ENCODE peak calls at places on chromosomes 3 and 15, in four cellular contexts. T is NCI-H748 treated with DMSO at 0.1 percent for 48 hours, L is EL, D is IMR-90. K is an unnamed sample.

GRCh38 chr15:67109141-67110034 is 44.0 kb downstream of the SMAD3 start:
- DNase-seq in L (peak; percentile 98), T (no peak), D (peak; percentile 99), K (peak; percentile 65)

GRCh38 chr15:101376615-101377395 is 81.8 kb upstream of the SNRPA1 start:
- DNase-seq in D (no peak), T (no peak), L (no peak), K (no peak)

GRCh38 chr3:188211476-188211875 is 57.5 kb downstream of the LPP start:
- DNase-seq in L (no peak), D (peak; percentile 31), T (no peak), K (no peak)

GRCh38 chr3:64354956-64355355 is 129.7 kb upstream of the PRICKLE2 start:
- DNase-seq in T (no peak), D (no peak), L (no peak), K (no peak)

GRCh38 chr3:155271343-155271613 is 22.2 kb downstream of the STRIT1 start:
- DNase-seq in L (no peak), D (no peak), T (no peak), K (no peak)

GRCh38 chr3:117059054-117059989 is 349.7 kb downstream of the TUSC7 start:
- DNase-seq in L (peak; percentile 21), T (peak; percentile 44), D (peak; percentile 46), K (no peak)

GRCh38 chr15:45729146-45729545 is 94.3 kb downstream of the SQOR start:
- DNase-seq in L (peak; percentile 25), D (peak; percentile 6), T (no peak), K (no peak)

GRCh38 chr15:30984542-30984941 is 6.9 kb downstream of the MTMR10 start:
- DNase-seq in L (no peak), D (no peak), T (peak; percentile 3), K (no peak)

GRCh38 chr3:44210967-44211366 is 30.7 kb upstream of the TOPAZ1 start:
- DNase-seq in T (no peak), L (no peak), D (no peak), K (no peak)

GRCh38 chr3:128421966-128422365 is 44.7 kb downstream of the DNAJB8 start:
- DNase-seq in D (no peak), L (no peak), T (no peak), K (no peak)

GRCh38 chr15:37931868-37932267 is 2.6 kb upstream of the TMCO5A start:
- DNase-seq in D (peak; percentile 80), L (peak; percentile 75), T (no peak), K (no peak)

GRCh38 chr3:171230857-171231256 is 204.3 kb upstream of the SLC2A2 start:
- DNase-seq in D (no peak), L (no peak), T (no peak), K (no peak)

GRCh38 chr15:90838066-90838465 is 30.3 kb upstream of the FURIN start:
- DNase-seq in D (no peak), T (no peak), L (no peak), K (peak; percentile 33)

GRCh38 chr3:193971268-193971751 is 164.6 kb upstream of the HES1 start:
- DNase-seq in D (no peak), T (no peak), L (peak; percentile 9), K (peak; percentile 81)

GRCh38 chr15:60093273-60094067 is 89.4 kb downstream of the FOXB1 start:
- DNase-seq in T (no peak), D (no peak), L (no peak), K (peak; percentile 33)

GRCh38 chr3:38573606-38574005 is 75.9 kb downstream of the SCN5A start:
- DNase-seq in L (no peak), D (no peak), T (no peak), K (no peak)

GRCh38 chr15:83992356-83993031 is 243.1 kb upstream of the GOLGA6L4 start:
- DNase-seq in T (no peak), D (no peak), L (no peak), K (no peak)

GRCh38 chr15:25247418-25248030 is 191.3 kb downstream of the UBE3A start:
- DNase-seq in T (no peak), D (no peak), L (no peak), K (peak; percentile 1)

GRCh38 chr15:65958835-65959234 is 89.5 kb downstream of the RAB11A start:
- DNase-seq in L (no peak), T (no peak), D (no peak), K (no peak)

GRCh38 chr3:23984934-23985333 is 39.8 kb downstream of the NR1D2 start:
- DNase-seq in T (no peak), D (no peak), L (no peak), K (no peak)

GRCh38 chr3:50985893-50986292 is 311.2 kb downstream of the DOCK3 start:
- DNase-seq in T (no peak), L (no peak), D (no peak), K (no peak)

GRCh38 chr15:97995881-97996603 is 35.5 kb downstream of the ARRDC4 start:
- DNase-seq in L (peak; percentile 41), D (no peak), T (no peak), K (peak; percentile 47)

GRCh38 chr3:73070675-73071575 is 9.5 kb downstream of the EBLN2 start:
- DNase-seq in T (no peak), L (peak; percentile 46), D (peak; percentile 92), K (no peak)

GRCh38 chr3:66121288-66121687 is 82.6 kb upstream of the MAGI1 start:
- DNase-seq in D (peak; percentile 88), L (peak; percentile 56), T (no peak), K (no peak)

GRCh38 chr3:171099911-171100310 is 73.4 kb upstream of the SLC2A2 start:
- DNase-seq in D (no peak), T (no peak), L (no peak), K (no peak)

GRCh38 chr3:16060945-16061344 is 113.5 kb upstream of the GALNT15 start:
- DNase-seq in D (peak; percentile 95), L (peak; percentile 92), T (no peak), K (no peak)

GRCh38 chr3:9690451-9691450 is 12.9 kb upstream of the CPNE9 start:
- DNase-seq in D (no peak), T (no peak), L (no peak), K (no peak)

GRCh38 chr3:38616111-38616510 is 33.4 kb downstream of the SCN5A start:
- DNase-seq in L (no peak), D (no peak), T (no peak), K (no peak)

GRCh38 chr3:143121240-143122088 is 1.9 kb downstream of the CHST2 start:
- DNase-seq in L (peak; percentile 77), D (peak; percentile 55), T (no peak), K (peak; percentile 50)

GRCh38 chr15:66730168-66731014 is 28.4 kb downstream of the SMAD6 start:
- DNase-seq in L (peak; percentile 60), D (peak; percentile 76), T (no peak), K (no peak)

GRCh38 chr15:101063891-101064794 is 145.0 kb downstream of the LRRK1 start:
- DNase-seq in T (no peak), D (no peak), L (no peak), K (peak; percentile 7)

GRCh38 chr15:38547255-38547997 is 17.2 kb downstream of the RASGRP1 start:
- DNase-seq in D (peak; percentile 70), T (no peak), L (peak; percentile 82), K (no peak)

GRCh38 chr15:49589030-49589429 is 31.6 kb downstream of the FAM227B start:
- DNase-seq in L (peak; percentile 4), D (peak; percentile 0), T (no peak), K (no peak)

K was measured in transverse colon.